ENCODE peak calls at places on chromosome 16, in eight cellular contexts. J is Panc1, G is chondrocyte, O is RWPE1, U is BE2C, F is fibroblast of the aortic adventitia, N is neural progenitor cell, Q is GM12878. K is an unnamed sample.

GRCh38 chr16:52398491-52398960 is 148.4 kb downstream of the TOX3 start:
- DNase-seq in O (no peak), N (no peak), G (no peak), Q (no peak), J (no peak), U (no peak), F (no peak), K (no peak)

GRCh38 chr16:27327586-27327915 is 13.8 kb downstream of the IL4R start:
- DNase-seq in N (no peak), F (no peak), G (no peak), Q (no peak), J (no peak), O (no peak), U (no peak), K (no peak)

GRCh38 chr16:54140057-54140787 is 146.4 kb downstream of the IRX3 start:
- DNase-seq in G (no peak), N (no peak), F (peak; percentile 30), J (no peak), O (peak; percentile 5), Q (no peak), U (no peak), K (no peak)

GRCh38 chr16:49932449-49932848 is 76.5 kb upstream of the ZNF423 start:
- DNase-seq in F (no peak), N (no peak), O (no peak), G (no peak), J (no peak), U (no peak), Q (no peak), K (no peak)

GRCh38 chr16:20647736-20648135 is 49.7 kb downstream of the ACSM1 start:
- DNase-seq in F (no peak), G (no peak), N (peak; percentile 42), O (no peak), U (no peak), Q (no peak), J (no peak), K (no peak)

GRCh38 chr16:15542261-15542660 is 100.7 kb downstream of the MARF1 start:
- DNase-seq in U (no peak), G (no peak), F (no peak), Q (no peak), N (no peak), O (no peak), J (no peak), K (no peak)

GRCh38 chr16:20001856-20002707 is 71.6 kb downstream of the GPR139 start:
- DNase-seq in N (no peak), G (no peak), U (peak; percentile 74), J (no peak), F (no peak), O (no peak), Q (no peak), K (no peak)

GRCh38 chr16:83187404-83187803 is 560.6 kb downstream of the CDH13 start:
- DNase-seq in Q (no peak), N (no peak), J (no peak), F (peak; percentile 75), G (no peak), O (peak; percentile 57), U (no peak), K (peak; percentile 75)

GRCh38 chr16:15765880-15766279 is 90.9 kb downstream of the MYH11 start:
- DNase-seq in Q (peak; percentile 74), G (no peak), J (peak; percentile 36), F (peak; percentile 40), U (peak; percentile 79), O (peak; percentile 44), N (peak; percentile 77), K (peak; percentile 49)

GRCh38 chr16:60329110-60329509 is 1595.0 kb upstream of the GOT2 start:
- DNase-seq in J (no peak), Q (no peak), G (no peak), F (no peak), N (no peak), O (peak; percentile 22), U (no peak), K (no peak)

GRCh38 chr16:20004931-20005330 is 68.8 kb downstream of the GPR139 start:
- DNase-seq in N (peak; percentile 27), Q (no peak), U (no peak), F (no peak), G (no peak), O (no peak), J (no peak), K (no peak)

GRCh38 chr16:82741073-82741615 is 114.4 kb downstream of the CDH13 start:
- DNase-seq in F (no peak), U (no peak), Q (no peak), G (no peak), O (no peak), J (no peak), N (no peak), K (no peak)

GRCh38 chr16:84885024-84885910 is 65.5 kb downstream of the CRISPLD2 start:
- DNase-seq in U (no peak), Q (no peak), J (no peak), G (no peak), N (peak; percentile 41), O (no peak), F (peak; percentile 58), K (no peak)

GRCh38 chr16:47578573-47578972 is 117.4 kb downstream of the PHKB start:
- DNase-seq in J (no peak), Q (no peak), F (peak; percentile 11), G (no peak), O (peak; percentile 16), N (no peak), U (no peak), K (peak; percentile 1)

GRCh38 chr16:14672403-14672971 is 21.6 kb downstream of the PLA2G10 start:
- DNase-seq in Q (peak; percentile 72), O (no peak), U (no peak), N (no peak), F (peak; percentile 7), G (no peak), J (no peak), K (no peak)

GRCh38 chr16:86946396-86946795 is 368.0 kb downstream of the FOXL1 start:
- DNase-seq in G (peak; percentile 73), J (no peak), Q (no peak), U (no peak), F (peak; percentile 32), N (no peak), O (no peak), K (no peak)

GRCh38 chr16:48542020-48542473 is 67.9 kb downstream of the N4BP1 start:
- DNase-seq in F (peak; percentile 77), J (peak; percentile 24), G (no peak), O (peak; percentile 35), N (peak; percentile 47), U (peak; percentile 58), Q (no peak), K (peak; percentile 47)

GRCh38 chr16:79770244-79771064 is 169.9 kb upstream of the MAF start:
- DNase-seq in Q (peak; percentile 12), J (no peak), N (peak; percentile 96), O (peak; percentile 97), U (peak; percentile 84), G (peak; percentile 93), F (peak; percentile 56), K (peak; percentile 92)

DNA sequence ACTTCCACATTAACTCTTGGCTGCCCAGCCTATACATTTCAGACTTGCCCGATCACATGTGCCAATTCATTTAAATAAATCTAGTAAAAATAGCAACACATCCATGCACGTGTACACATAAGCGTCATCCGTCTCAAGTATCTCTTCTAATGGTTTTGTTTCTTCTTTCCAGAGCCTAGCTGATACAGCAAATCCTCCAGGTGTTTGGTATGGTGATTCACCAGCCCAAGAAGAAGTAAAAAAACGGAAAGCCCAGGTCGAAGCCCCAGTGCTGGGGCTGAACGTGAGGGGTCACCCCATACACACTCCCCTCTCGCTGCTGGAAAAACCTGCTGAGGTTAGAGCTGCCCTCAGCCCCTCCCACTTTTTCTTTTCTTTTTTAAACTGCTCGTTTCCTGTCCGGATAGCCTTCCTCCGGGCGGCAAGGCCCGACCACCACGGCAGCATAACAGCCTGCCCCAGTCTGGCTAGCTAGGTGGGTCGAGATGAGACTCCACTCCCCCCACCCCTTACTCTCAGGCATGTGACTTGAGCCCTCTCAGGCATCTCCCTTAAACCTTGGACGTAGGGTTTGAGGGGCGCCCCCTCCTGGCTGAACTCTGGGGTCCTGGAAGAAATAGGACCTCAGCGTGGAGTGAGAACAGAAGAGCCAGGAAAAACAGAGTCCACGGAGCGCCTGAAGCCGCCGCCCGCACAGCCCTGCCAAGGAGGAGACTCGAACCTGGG is 13.9 kb upstream of the OR1F1 start:
- DNase-seq in O (no peak), F (no peak), Q (no peak), N (peak; percentile 87), J (no peak), U (peak; percentile 65), G (no peak), K (peak; percentile 43)
- TF ChIP-seq CTCF in O (no peak), F (no peak), Q (peak; percentile 54), N (peak; percentile 79), J (peak; percentile 88), U (peak; percentile 69), G (peak; percentile 71), K (peak; percentile 13)

GRCh38 chr16:70270176-70270575 is 18.4 kb upstream of the EXOSC6 start:
- DNase-seq in F (no peak), U (no peak), Q (no peak), O (no peak), G (no peak), N (no peak), J (no peak), K (no peak)
- TF ChIP-seq CTCF in F (no peak), U (no peak), Q (no peak), O (no peak), G (no peak), N (no peak), J (no peak), K (no peak)

GRCh38 chr16:66902648-66903543 is 15.8 kb downstream of the CDH16 start:
- DNase-seq in G (peak; percentile 64), U (no peak), Q (no peak), N (no peak), J (no peak), F (no peak), O (no peak), K (no peak)
- TF ChIP-seq CTCF in G (no peak), U (no peak), Q (no peak), N (no peak), J (no peak), F (no peak), O (no peak), K (no peak)

GRCh38 chr16:51008037-51008436 is 143.0 kb downstream of the SALL1 start:
- DNase-seq in F (no peak), N (no peak), O (no peak), G (no peak), Q (no peak), J (no peak), U (no peak), K (no peak)
- TF ChIP-seq CTCF in F (no peak), N (no peak), O (no peak), G (no peak), Q (no peak), J (no peak), U (no peak), K (no peak)

GRCh38 chr16:11551842-11552241 is 34.9 kb downstream of the LITAF start:
- DNase-seq in F (no peak), O (no peak), Q (no peak), N (no peak), G (no peak), J (no peak), U (no peak), K (no peak)

GRCh38 chr16:11552445-11552844 is 34.3 kb downstream of the LITAF start:
- DNase-seq in F (no peak), N (no peak), J (no peak), U (no peak), Q (no peak), G (no peak), O (no peak), K (no peak)

GRCh38 chr16:11554054-11554453 is 32.7 kb downstream of the LITAF start:
- DNase-seq in O (no peak), J (no peak), G (no peak), F (no peak), Q (no peak), N (no peak), U (no peak), K (peak; percentile 8)

GRCh38 chr16:11550651-11551498 is 35.8 kb downstream of the LITAF start:
- DNase-seq in J (no peak), F (no peak), U (no peak), N (no peak), O (no peak), G (no peak), Q (no peak), K (peak; percentile 9)

GRCh38 chr16:11553371-11553770 is 33.3 kb downstream of the LITAF start:
- DNase-seq in Q (no peak), U (no peak), F (no peak), N (no peak), J (no peak), G (no peak), O (no peak), K (no peak)
- TF ChIP-seq CTCF in Q (no peak), U (no peak), F (no peak), N (no peak), J (no peak), G (no peak), O (no peak), K (no peak)